ENCODE peak calls at places on chromosomes 6 and 20, in nine cellular contexts. T is neuronal stem cell, A is lung, Z is spleen, M is K562, Y is Peyer's patch, U is stomach, P is HCT116, L is fibroblast of lung. S is an unnamed sample. For H3K9me3, the result is how much of the 10 kb centered on the place peaks cover.

GRCh38 chr6:146741609-146742008 is 142.8 kb downstream of the ADGB start:
- DNase-seq in T (no peak), A (no peak), Z (no peak), M (no peak), Y (no peak), U (no peak), P (no peak), L (peak), S (no peak)

GRCh38 chr20:7029005-7029404 is 261.5 kb downstream of the BMP2 start:
- DNase-seq in T (no peak), A (no peak), Z (no peak), M (no peak), Y (no peak), U (no peak), P (no peak), L (no peak), S (no peak)

GRCh38 chr6:21754891-21755290 is 161.3 kb downstream of the SOX4 start:
- DNase-seq in T (no peak), A (no peak), Z (no peak), M (no peak), Y (no peak), U (no peak), P (peak), L (peak), S (no peak)

GRCh38 chr6:149342525-149342924 is 25.0 kb downstream of the TAB2 start:
- DNase-seq in T (no peak), A (no peak), Z (no peak), M (no peak), Y (no peak), U (no peak), P (no peak), L (no peak), S (no peak)

GRCh38 chr6:125357515-125358256 is 55.9 kb upstream of the HDDC2 start:
- DNase-seq in T (no peak), A (no peak), Z (no peak), M (no peak), Y (peak), U (no peak), P (no peak), L (peak), S (no peak)

GRCh38 chr6:36735110-36735971 is 37.7 kb downstream of the RAB44 start:
- DNase-seq in T (no peak), A (peak), Z (peak), M (no peak), Y (peak), U (peak), P (no peak), L (peak), S (peak)

GRCh38 chr6:137076277-137077068 is 31.7 kb upstream of the IL20RA start:
- DNase-seq in T (peak), A (peak), Z (peak), M (peak), Y (peak), U (peak), P (peak), L (peak), S (peak)

GRCh38 chr6:38942442-38942841 is 106.1 kb upstream of the GLP1R start:
- DNase-seq in T (no peak), A (no peak), Z (no peak), M (no peak), Y (no peak), U (no peak), P (no peak), L (no peak), S (no peak)

GRCh38 chr6:109799664-109800063 is 108.6 kb downstream of the FIG4 start:
- DNase-seq in T (no peak), A (no peak), Z (no peak), M (no peak), Y (no peak), U (peak), P (no peak), L (no peak), S (no peak)

GRCh38 chr6:157265630-157266029 is 57.7 kb downstream of the TMEM242 start:
- DNase-seq in T (no peak), A (no peak), Z (peak), M (no peak), Y (peak), U (no peak), P (no peak), L (no peak), S (no peak)

GRCh38 chr6:52641388-52641787 is 29.5 kb upstream of the TMEM14A start:
- DNase-seq in T (no peak), A (no peak), Z (no peak), M (no peak), Y (no peak), U (no peak), P (no peak), L (no peak), S (no peak)

GRCh38 chr6:30234361-30234760 is 21.2 kb upstream of the TRIM26 start:
- DNase-seq in T (no peak), A (no peak), Z (no peak), M (no peak), Y (no peak), U (no peak), P (no peak), L (no peak), S (no peak)

GRCh38 chr6:16035488-16036080 is 93.3 kb upstream of the MYLIP start:
- DNase-seq in T (no peak), A (no peak), Z (no peak), M (no peak), Y (no peak), U (no peak), P (no peak), L (no peak), S (no peak)

GRCh38 chr20:45909817-45910669 is 1.9 kb downstream of the PLTP start:
- DNase-seq in T (no peak), A (no peak), Z (no peak), M (peak), Y (no peak), U (no peak), P (no peak), L (no peak), S (no peak)
- H3K27ac ChIP-seq in T (no peak), A (no peak), Z (peak), M (peak), Y (no peak), U (peak), P (no peak), L (peak), S (no peak)

DNA sequence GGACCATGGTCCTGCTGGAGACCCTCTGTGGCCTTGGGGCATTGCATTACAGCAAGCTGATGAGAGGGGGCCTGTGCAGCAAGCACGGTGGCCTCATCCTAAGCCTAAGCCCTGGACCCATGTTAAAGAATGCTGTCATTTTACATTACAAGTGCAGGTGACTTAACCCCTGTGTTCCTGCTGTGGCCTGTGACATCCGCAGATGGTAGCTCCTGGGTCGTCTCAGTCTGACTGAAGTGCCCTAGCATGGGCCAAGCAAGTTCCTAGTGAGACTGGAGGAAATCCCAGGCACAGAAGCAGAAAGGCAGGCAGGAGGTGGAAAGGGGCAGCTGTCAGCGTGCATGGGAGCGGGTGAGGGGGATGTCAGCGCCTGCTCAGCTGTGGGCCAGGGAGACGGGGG is 252.4 kb downstream of the FNDC1 start:
- DNase-seq in T (no peak), A (no peak), Z (no peak), M (no peak), Y (no peak), U (no peak), P (no peak), L (no peak), S (no peak)
- H3K9me3 ChIP-seq in T (under half), A (under half), Z (under half), M (under half), Y (under half), U (under half), P (under half), L (under half), S (under half)

GRCh38 chr20:57707320-57707719 is 2.5 kb downstream of the PMEPA1 start:
- DNase-seq in T (no peak), A (no peak), Z (no peak), M (no peak), Y (no peak), U (no peak), P (no peak), L (no peak), S (no peak)

GRCh38 chr20:57710841-57711240 is 1.0 kb upstream of the PMEPA1 start:
- DNase-seq in T (no peak), A (no peak), Z (no peak), M (no peak), Y (no peak), U (no peak), P (no peak), L (no peak), S (no peak)

GRCh38 chr20:57709823-57710799 is at the start of gene PMEPA1:
- DNase-seq in T (peak), A (peak), Z (peak), M (peak), Y (peak), U (peak), P (peak), L (peak), S (peak)

GRCh38 chr20:57707849-57708693 is 1.7 kb downstream of the PMEPA1 start:
- DNase-seq in T (no peak), A (no peak), Z (no peak), M (no peak), Y (no peak), U (peak), P (no peak), L (no peak), S (no peak)

GRCh38 chr20:57708694-57709673 is 831 bp downstream of the PMEPA1 start:
- DNase-seq in T (no peak), A (no peak), Z (peak), M (no peak), Y (peak), U (no peak), P (no peak), L (no peak), S (no peak)
- H3K4me3 ChIP-seq in T (peak), A (peak), Z (peak), M (no peak), Y (peak), U (peak), P (no peak), L (peak), S (peak)

GRCh38 chr20:57988422-57988821 is 240.0 kb downstream of the ANKRD60 start:
- DNase-seq in T (no peak), A (no peak), Z (no peak), M (no peak), Y (no peak), U (no peak), P (no peak), L (no peak), S (no peak)

GRCh38 chr20:57990396-57990987 is 238.0 kb downstream of the ANKRD60 start:
- DNase-seq in T (no peak), A (no peak), Z (no peak), M (no peak), Y (no peak), U (no peak), P (no peak), L (peak), S (no peak)

GRCh38 chr20:57988828-57989227 is 239.6 kb downstream of the ANKRD60 start:
- DNase-seq in T (no peak), A (no peak), Z (no peak), M (no peak), Y (no peak), U (no peak), P (no peak), L (no peak), S (no peak)

GRCh38 chr20:57993738-57994431 is 234.6 kb downstream of the ANKRD60 start:
- DNase-seq in T (no peak), A (no peak), Z (no peak), M (no peak), Y (no peak), U (no peak), P (no peak), L (peak), S (no peak)

DNA sequence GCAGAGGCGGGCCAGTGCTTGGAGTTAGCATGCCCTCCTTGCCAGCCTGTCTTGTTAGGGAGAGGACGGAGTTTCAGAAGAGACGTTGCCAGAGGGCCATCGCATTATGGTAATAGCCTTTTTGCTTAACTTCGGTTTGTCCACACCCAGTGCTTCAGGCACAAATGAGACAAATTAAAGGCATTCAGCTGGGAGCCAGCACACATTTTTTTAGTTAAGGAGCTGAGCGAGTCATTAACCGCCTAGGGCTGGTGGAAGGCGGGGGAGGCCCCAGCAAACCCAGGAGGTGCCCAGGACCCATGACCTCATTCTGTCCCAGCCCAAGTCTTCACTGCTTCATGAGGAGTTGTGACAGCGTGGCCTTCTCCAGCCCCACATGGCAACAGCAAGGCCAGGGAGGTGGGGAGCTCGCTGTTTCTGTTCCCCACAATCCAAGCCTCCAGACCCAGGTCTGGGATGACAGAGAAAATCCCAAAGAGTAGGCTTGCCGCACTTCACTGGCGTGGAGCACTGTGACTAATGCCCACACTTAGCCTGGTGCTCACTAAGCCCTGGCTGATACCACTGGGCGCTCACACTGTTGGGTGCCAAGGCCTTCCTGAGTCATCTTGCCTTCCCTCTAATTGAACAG is 237.1 kb downstream of the ANKRD60 start:
- DNase-seq in T (no peak), A (no peak), Z (no peak), M (no peak), Y (no peak), U (no peak), P (no peak), L (peak), S (no peak)
- H3K27ac ChIP-seq in T (no peak), A (no peak), Z (no peak), M (no peak), Y (no peak), U (no peak), P (no peak), L (no peak), S (peak)

GRCh38 chr20:21230220-21230619 is 72.9 kb upstream of the XRN2 start:
- DNase-seq in T (no peak), A (no peak), Z (no peak), M (no peak), Y (no peak), U (no peak), P (no peak), L (no peak), S (no peak)

GRCh38 chr20:21232546-21233280 is 70.4 kb upstream of the XRN2 start:
- DNase-seq in T (peak), A (no peak), Z (no peak), M (no peak), Y (no peak), U (no peak), P (no peak), L (no peak), S (no peak)

GRCh38 chr20:21230686-21231085 is 72.4 kb upstream of the XRN2 start:
- DNase-seq in T (no peak), A (no peak), Z (no peak), M (no peak), Y (no peak), U (no peak), P (no peak), L (peak), S (no peak)

GRCh38 chr20:21228511-21228910 is 74.6 kb upstream of the XRN2 start:
- DNase-seq in T (no peak), A (no peak), Z (no peak), M (no peak), Y (no peak), U (no peak), P (no peak), L (no peak), S (no peak)

DNA sequence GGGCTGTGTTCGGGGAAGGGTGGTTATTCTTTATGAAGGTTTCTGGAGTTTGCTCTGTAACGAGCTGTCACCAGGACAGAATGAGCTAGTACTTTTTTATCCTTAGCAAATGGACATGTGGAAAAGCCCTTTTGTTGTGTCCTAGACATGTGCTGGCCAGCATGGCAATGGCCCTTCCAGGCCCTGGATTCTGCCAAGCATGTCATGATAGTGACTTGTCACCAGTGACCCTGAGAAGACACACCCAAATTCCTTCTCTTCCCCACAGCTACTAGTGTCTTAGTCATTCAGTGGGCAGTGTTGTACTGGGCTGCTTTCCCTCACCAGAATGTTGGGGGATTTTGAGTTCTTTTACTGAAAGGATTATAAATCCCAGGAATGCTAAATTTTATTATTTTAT is 74.0 kb upstream of the XRN2 start:
- DNase-seq in T (no peak), A (no peak), Z (no peak), M (no peak), Y (no peak), U (no peak), P (peak), L (peak), S (no peak)
- H3K9me3 ChIP-seq in T (under half), A (under half), Z (under half), M (under half), Y (under half), U (under half), P (under half), L (under half), S (under half)

GRCh38 chr6:119312875-119313338 is 36.7 kb downstream of the MAN1A1 start:
- DNase-seq in T (no peak), A (no peak), Z (no peak), M (peak), Y (peak), U (no peak), P (no peak), L (no peak), S (no peak)
- H3K4me3 ChIP-seq in T (no peak), A (no peak), Z (no peak), M (no peak), Y (no peak), U (no peak), P (no peak), L (no peak), S (no peak)

GRCh38 chr20:63934271-63935068 is 21.7 kb downstream of the UCKL1 start:
- DNase-seq in T (no peak), A (no peak), Z (peak), M (no peak), Y (no peak), U (no peak), P (no peak), L (no peak), S (no peak)
- H3K27ac ChIP-seq in T (no peak), A (no peak), Z (no peak), M (no peak), Y (no peak), U (no peak), P (no peak), L (no peak), S (no peak)

DNA sequence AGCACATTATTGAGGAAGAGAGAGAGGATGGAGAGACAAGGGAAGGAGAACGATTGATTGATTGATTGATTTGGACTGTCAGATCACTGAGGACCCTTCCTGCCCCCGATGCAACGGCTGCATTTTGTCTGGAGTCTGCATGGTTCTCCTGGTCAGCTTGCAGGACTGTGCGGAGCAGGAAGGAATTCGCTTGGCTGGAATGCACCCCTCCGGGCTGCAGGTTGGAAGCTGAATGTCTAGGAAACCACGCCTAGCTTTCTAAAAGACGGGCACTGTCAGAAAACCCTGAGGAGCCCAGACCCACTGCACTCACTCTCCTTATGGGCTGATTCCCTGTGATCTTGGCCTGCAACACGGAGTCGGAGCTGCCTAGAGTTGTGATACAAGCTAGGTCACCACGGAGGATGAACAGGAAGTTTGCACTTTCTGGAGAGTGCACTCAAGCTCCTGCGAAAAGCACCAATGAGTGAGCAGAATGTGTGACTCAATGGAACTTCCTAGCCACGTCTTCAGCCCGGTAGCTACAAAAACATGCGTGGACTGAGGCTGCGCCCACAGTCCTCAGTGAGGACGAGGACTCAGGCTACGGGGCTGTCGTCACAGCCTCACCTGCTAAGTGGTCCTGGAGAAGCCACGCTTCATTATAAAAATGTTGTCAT is 14.4 kb downstream of the DACT2 start:
- DNase-seq in T (no peak), A (no peak), Z (no peak), M (no peak), Y (no peak), U (no peak), P (no peak), L (no peak), S (no peak)
- H3K9me3 ChIP-seq in T (under half), A (under half), Z (under half), M (under half), Y (under half), U (under half), P (under half), L (under half), S (under half)

GRCh38 chr6:133955136-133955576 is 2.1 kb downstream of the TBPL1 start:
- DNase-seq in T (no peak), A (no peak), Z (no peak), M (no peak), Y (no peak), U (no peak), P (no peak), L (no peak), S (no peak)
- H3K4me3 ChIP-seq in T (peak), A (no peak), Z (no peak), M (peak), Y (no peak), U (no peak), P (no peak), L (no peak), S (no peak)